ENCODE peak calls at places on chromosomes 1 and 21, in four cellular contexts. D is stomach, N is colonic mucosa, B is SJSA1. E is an unnamed sample.

GRCh38 chr1:94000531-94001282 is 91.5 kb upstream of the GCLM start:
- DNase-seq in D (no peak), N (no peak), B (no peak), E (no peak)

GRCh38 chr21:25974937-25975336 is 195.6 kb downstream of the APP start:
- DNase-seq in D (no peak), N (no peak), B (no peak), E (no peak)

GRCh38 chr1:10286244-10286643 is 75.9 kb downstream of the KIF1B start:
- DNase-seq in D (no peak), N (no peak), B (no peak), E (no peak)

GRCh38 chr1:116230712-116231111 is 119.5 kb downstream of the MAB21L3 start:
- DNase-seq in D (no peak), N (no peak), B (no peak), E (no peak)

GRCh38 chr1:246417152-246417812 is 89.8 kb downstream of the SMYD3 start:
- DNase-seq in D (no peak), N (no peak), B (no peak), E (no peak)

GRCh38 chr1:232709339-232709738 is 79.4 kb upstream of the SIPA1L2 start:
- DNase-seq in D (no peak), N (no peak), B (no peak), E (no peak)

GRCh38 chr1:164440222-164440621 is 118.8 kb upstream of the PBX1 start:
- DNase-seq in D (no peak), N (no peak), B (peak; percentile 39), E (no peak)

GRCh38 chr1:70140894-70141293 is 64.5 kb downstream of the LRRC40 start:
- DNase-seq in D (no peak), N (no peak), B (no peak), E (no peak)

GRCh38 chr1:191582169-191582568 is 576.1 kb upstream of the RGS18 start:
- DNase-seq in D (no peak), N (no peak), B (no peak), E (no peak)

GRCh38 chr1:110798691-110799256 is 74.2 kb upstream of the CD53 start:
- DNase-seq in D (no peak), N (no peak), B (no peak), E (no peak)

GRCh38 chr1:69648486-69648885 is 80.8 kb downstream of the LRRC7 start:
- DNase-seq in D (no peak), N (no peak), B (no peak), E (no peak)

GRCh38 chr21:45491056-45491455 is 51.2 kb downstream of the SLC19A1 start:
- DNase-seq in D (no peak), N (no peak), B (no peak), E (no peak)
- H3K36me3 ChIP-seq in D (peaks cover 67% of the 10 kb centered on the region), N (no peaks in the 10 kb centered on the region), B (no peaks in the 10 kb centered on the region), E (peaks cover 9% of the 10 kb centered on the region)

GRCh38 chr1:235156745-235157144 is 4.3 kb downstream of the RBM34 start:
- DNase-seq in D (no peak), N (peak; percentile 40), B (no peak), E (no peak)
- H3K36me3 ChIP-seq in D (peaks cover 79% of the 10 kb centered on the region), N (peaks cover 7% of the 10 kb centered on the region), B (peaks cover 75% of the 10 kb centered on the region), E (peaks cover 70% of the 10 kb centered on the region)

DNA sequence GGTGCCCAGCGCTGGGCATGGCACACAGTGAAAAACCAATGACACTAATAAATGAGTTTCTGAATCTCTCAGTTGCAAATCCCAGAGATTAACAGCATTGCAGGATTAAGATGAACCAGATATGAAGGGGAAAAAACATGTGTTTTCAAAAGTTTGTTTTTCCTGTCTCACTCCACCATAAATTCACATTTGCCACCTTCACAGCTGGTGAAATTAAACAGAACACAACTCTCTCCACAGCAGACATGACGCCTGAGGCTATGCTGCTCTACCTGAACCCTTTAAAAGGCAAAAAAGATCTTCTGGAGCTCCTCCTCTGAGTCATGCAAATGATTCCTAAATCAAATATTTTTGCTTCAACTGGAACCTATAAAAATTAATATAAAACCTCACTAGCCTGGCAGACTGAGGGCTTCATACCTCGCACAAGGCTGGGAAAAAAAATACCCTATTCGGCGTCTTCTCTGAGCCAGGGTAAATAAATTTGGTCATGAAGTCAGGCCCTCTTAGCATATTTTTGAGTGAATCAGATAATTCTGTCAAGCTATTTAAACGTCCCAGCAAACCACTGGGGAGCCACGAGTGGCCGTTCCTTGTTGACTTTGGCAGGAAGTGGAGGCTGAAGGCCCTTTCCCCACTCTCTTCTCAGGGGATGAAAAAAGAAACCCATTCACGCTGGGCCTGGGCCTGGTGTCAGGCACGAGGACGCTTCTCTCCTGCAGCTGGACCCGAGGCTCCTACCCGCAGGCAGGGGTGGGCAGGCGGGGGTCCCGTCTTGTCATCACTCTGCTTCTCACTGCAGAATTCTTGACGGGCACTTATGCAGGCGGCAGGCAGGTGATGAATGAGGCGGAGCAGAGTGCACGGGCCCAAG is 53.0 kb downstream of the DMRTB1 start:
- DNase-seq in D (no peak), N (no peak), B (peak; percentile 42), E (no peak)
- H3K36me3 ChIP-seq in D (no peaks in the 10 kb centered on the region), N (no peaks in the 10 kb centered on the region), B (no peaks in the 10 kb centered on the region), E (no peaks in the 10 kb centered on the region)

DNA sequence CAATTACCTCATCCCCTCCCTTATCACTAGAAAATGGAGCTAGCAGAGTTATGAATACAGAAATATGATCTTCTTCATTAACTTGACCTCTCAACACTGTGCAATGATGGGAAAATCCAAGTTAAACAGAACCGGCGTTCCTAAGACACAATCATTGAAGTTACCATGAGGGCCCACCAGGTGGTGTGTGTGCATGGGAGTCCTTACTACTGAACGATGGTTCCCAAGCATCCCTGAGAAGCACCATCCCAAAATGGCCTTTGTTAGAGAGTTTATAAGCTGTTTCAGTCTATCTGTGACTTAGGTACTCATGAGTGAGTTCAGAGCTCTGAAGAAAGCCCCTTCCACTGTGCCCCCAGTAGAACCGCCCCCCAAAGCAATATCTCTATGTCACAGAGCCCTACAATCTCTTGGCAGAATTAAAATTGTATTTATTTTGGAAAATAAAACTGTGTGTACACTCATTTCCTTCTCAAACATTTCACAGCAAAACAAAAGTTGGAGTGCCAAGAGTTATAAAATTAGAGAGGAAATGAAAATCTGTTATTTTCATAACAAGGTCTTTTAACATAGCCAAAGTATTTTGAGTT is 56.8 kb downstream of the PLD5 start:
- DNase-seq in D (peak; percentile 31), N (peak; percentile 37), B (peak; percentile 26), E (no peak)
- H3K36me3 ChIP-seq in D (no peaks in the 10 kb centered on the region), N (no peaks in the 10 kb centered on the region), B (no peaks in the 10 kb centered on the region), E (no peaks in the 10 kb centered on the region)

GRCh38 chr1:196856053-196856452 is 31.8 kb upstream of the CFHR4 start:
- DNase-seq in D (no peak), N (no peak), B (no peak), E (no peak)
- H3K36me3 ChIP-seq in D (no peaks in the 10 kb centered on the region), N (no peaks in the 10 kb centered on the region), B (no peaks in the 10 kb centered on the region), E (no peaks in the 10 kb centered on the region)

E was measured in upper lobe of right lung.